ENCODE peak calls at places on chromosomes 16 and 17, in five cellular contexts. V is posterior cingulate gyrus; K is bronchial epithelial cell; O is activated CD4-positive, alpha-beta T cell treated with anti-CD3 and anti-CD28 coated beads, Interleukin-2, amount 50 U/mL, for 1 hour; P is substantia nigra. T is an unnamed sample.

GRCh38 chr17:50201226-50201854 is at the start of gene COL1A1:
- DNase-seq in K (no peak), O (no peak), P (no peak), V (no peak), T (no peak)

GRCh38 chr16:83508295-83508694 is 299.5 kb upstream of the HSBP1 start:
- DNase-seq in K (no peak), O (no peak), P (no peak), V (no peak), T (no peak)

GRCh38 chr17:19551708-19552148 is 18.1 kb downstream of the SLC47A1 start:
- DNase-seq in P (no peak), O (no peak), V (no peak), K (no peak), T (no peak)

GRCh38 chr17:68353121-68353521 is 61.8 kb downstream of the ARSG start:
- DNase-seq in K (no peak), O (no peak), V (no peak), P (no peak), T (no peak)

GRCh38 chr17:1109606-1110523 is 69.9 kb downstream of the ABR start:
- DNase-seq in K (no peak), P (no peak), V (no peak), O (no peak), T (no peak)

GRCh38 chr17:15659663-15660062 is 24.4 kb downstream of the TRIM16 start:
- DNase-seq in P (no peak), V (no peak), O (no peak), K (peak), T (no peak)

GRCh38 chr17:40301315-40301714 is 7.7 kb upstream of the RARA start:
- DNase-seq in V (no peak), O (no peak), P (no peak), K (no peak), T (no peak)

GRCh38 chr16:87713469-87714229 is 52.1 kb downstream of the KLHDC4 start:
- DNase-seq in K (no peak), O (peak), V (no peak), P (no peak), T (no peak)

GRCh38 chr17:42414782-42415409 is 8.2 kb downstream of the CAVIN1 start:
- DNase-seq in K (peak), V (no peak), O (peak), P (no peak), T (no peak)

GRCh38 chr17:43444223-43445008 is 39.4 kb upstream of the DHX8 start:
- DNase-seq in O (no peak), K (peak), V (no peak), P (no peak), T (no peak)

GRCh38 chr17:61568219-61569072 is 22.6 kb downstream of the NACA2 start:
- DNase-seq in P (no peak), O (no peak), V (no peak), K (peak), T (no peak)

GRCh38 chr16:21097151-21097550 is 53.5 kb downstream of the DNAH3 start:
- DNase-seq in O (no peak), K (no peak), P (no peak), V (no peak), T (no peak)

GRCh38 chr16:53115047-53115446 is 60.3 kb downstream of the CHD9 start:
- DNase-seq in K (peak), V (no peak), O (no peak), P (no peak), T (no peak)

GRCh38 chr17:49588312-49588711 is 12.6 kb downstream of the NXPH3 start:
- DNase-seq in V (no peak), P (no peak), O (no peak), K (no peak), T (no peak)

GRCh38 chr17:58242171-58242784 is 3.9 kb downstream of the LPO start:
- DNase-seq in O (no peak), K (peak), V (no peak), P (no peak), T (no peak)

GRCh38 chr16:82043680-82044584 is 8.9 kb downstream of the HSD17B2 start:
- DNase-seq in V (no peak), O (no peak), K (peak), P (no peak), T (no peak)

GRCh38 chr17:3954921-3955320 is 9.3 kb downstream of the ATP2A3 start:
- DNase-seq in P (no peak), V (no peak), K (no peak), O (no peak), T (no peak)

GRCh38 chr17:65173284-65173793 is 36.2 kb downstream of the RGS9 start:
- DNase-seq in K (peak), O (peak), P (no peak), V (no peak), T (peak)

GRCh38 chr16:2039286-2040030 is 8.2 kb downstream of the NTHL1 start:
- DNase-seq in O (no peak), K (peak), P (no peak), V (peak), T (peak)

GRCh38 chr16:30367349-30368009 is 2.8 kb downstream of the TBC1D10B start:
- DNase-seq in O (no peak), K (no peak), P (no peak), V (no peak), T (no peak)

GRCh38 chr16:19713697-19714096 is 4.3 kb downstream of the KNOP1 start:
- DNase-seq in V (no peak), O (no peak), K (no peak), P (no peak), T (no peak)

GRCh38 chr17:27506348-27507218 is 50.3 kb downstream of the KSR1 start:
- DNase-seq in V (no peak), K (peak), O (no peak), P (no peak), T (no peak)

GRCh38 chr16:57724541-57724940 is 11.0 kb upstream of the KATNB1 start:
- DNase-seq in V (no peak), K (no peak), P (no peak), O (no peak), T (no peak)

GRCh38 chr16:66262253-66263167 is 104.0 kb upstream of the CDH5 start:
- DNase-seq in V (no peak), O (no peak), P (no peak), K (no peak), T (peak)

GRCh38 chr16:363110-364090 is 6.9 kb downstream of the MRPL28 start:
- DNase-seq in O (no peak), P (no peak), K (no peak), V (peak), T (no peak)